ENCODE peak calls at places on chromosomes 7 and 10, in four cellular contexts. L, N, J and B are unnamed samples.

GRCh38 chr10:16518822-16519221 is 2.9 kb downstream of the C1QL3 start:
- DNase-seq in L (no peak), N (no peak), J (no peak), B (peak)

GRCh38 chr7:29126804-29127203 is 19.5 kb downstream of the CPVL start:
- DNase-seq in L (no peak), N (no peak), J (no peak), B (no peak)

GRCh38 chr10:120999868-121000267 is 148.7 kb downstream of the WDR11 start:
- DNase-seq in L (no peak), N (no peak), J (no peak), B (peak)

GRCh38 chr10:15395912-15396311 is 24.8 kb upstream of the FAM171A1 start:
- DNase-seq in L (no peak), N (no peak), J (no peak), B (no peak)

GRCh38 chr7:30649717-30650116 is 32.5 kb downstream of the CRHR2 start:
- DNase-seq in L (no peak), N (peak), J (no peak), B (no peak)

GRCh38 chr7:96061844-96062243 is 260.1 kb downstream of the SLC25A13 start:
- DNase-seq in L (no peak), N (no peak), J (no peak), B (no peak)

GRCh38 chr7:143884978-143885559 is 16.9 kb downstream of the TCAF1 start:
- DNase-seq in L (no peak), N (peak), J (peak), B (peak)

GRCh38 chr10:63266337-63267327 is 133.5 kb downstream of the NRBF2 start:
- DNase-seq in L (no peak), N (no peak), J (no peak), B (peak)

GRCh38 chr10:4691776-4692175 is 134.2 kb upstream of the AKR1E2 start:
- DNase-seq in L (peak), N (no peak), J (no peak), B (no peak)

GRCh38 chr7:24936121-24936824 is 43.7 kb downstream of the OSBPL3 start:
- DNase-seq in L (peak), N (no peak), J (no peak), B (no peak)

GRCh38 chr7:141231018-141231792 is 157.3 kb downstream of the TMEM178B start:
- DNase-seq in L (peak), N (peak), J (peak), B (peak)

GRCh38 chr10:31601136-31601535 is 282.1 kb downstream of the ZEB1 start:
- DNase-seq in L (no peak), N (peak), J (no peak), B (no peak)